ENCODE peak calls at places on chromosomes 2 and 18, in six cellular contexts. Z is fibroblast of pulmonary artery, Y is AG04450, X is fibroblast of mammary gland, T is fibroblast of the aortic adventitia, I is endodermal cell. O is an unnamed sample.

GRCh38 chr2:120949027-120949956 is 213.6 kb downstream of the GLI2 start:
- DNase-seq in Z (no peak), Y (no peak), X (no peak), T (no peak), I (peak), O (no peak)

GRCh38 chr2:222451270-222451674 is 26.9 kb downstream of the SGPP2 start:
- DNase-seq in Z (no peak), Y (no peak), X (no peak), T (no peak), I (no peak), O (no peak)

GRCh38 chr2:44237221-44237620 is 38.1 kb upstream of the SLC3A1 start:
- DNase-seq in Z (no peak), Y (no peak), X (no peak), T (no peak), I (no peak), O (no peak)

GRCh38 chr2:63785096-63785495 is 56.6 kb upstream of the UGP2 start:
- DNase-seq in Z (no peak), Y (no peak), X (no peak), T (no peak), I (no peak), O (no peak)

GRCh38 chr2:111061192-111061591 is 59.5 kb upstream of the BCL2L11 start:
- DNase-seq in Z (no peak), Y (no peak), X (no peak), T (no peak), I (no peak), O (no peak)

GRCh38 chr2:89833780-89834117 is 1142.3 kb downstream of the RPIA start:
- DNase-seq in Z (peak), Y (no peak), X (peak), T (peak), I (no peak), O (no peak)

GRCh38 chr2:105929506-105929905 is 184.8 kb downstream of the NCK2 start:
- DNase-seq in Z (peak), Y (no peak), X (peak), T (no peak), I (peak), O (no peak)

GRCh38 chr2:98334439-98335078 is 11.7 kb upstream of the CNGA3 start:
- DNase-seq in Z (peak), Y (peak), X (peak), T (peak), I (peak), O (peak)

GRCh38 chr2:99079226-99079625 is 62.3 kb upstream of the C2orf15 start:
- DNase-seq in Z (peak), Y (no peak), X (peak), T (no peak), I (no peak), O (no peak)

GRCh38 chr2:169345507-169346120 is 16.7 kb downstream of the LRP2 start:
- DNase-seq in Z (no peak), Y (no peak), X (no peak), T (no peak), I (no peak), O (no peak)

GRCh38 chr2:29100564-29100963 is 14.7 kb upstream of the CLIP4 start:
- DNase-seq in Z (no peak), Y (no peak), X (no peak), T (no peak), I (no peak), O (no peak)

GRCh38 chr2:54041135-54041534 is 70.3 kb upstream of the PSME4 start:
- DNase-seq in Z (no peak), Y (no peak), X (peak), T (no peak), I (no peak), O (no peak)

GRCh38 chr2:233444501-233444900 is 90.2 kb downstream of the DGKD start:
- DNase-seq in Z (no peak), Y (no peak), X (no peak), T (no peak), I (no peak), O (no peak)

GRCh38 chr2:208077286-208077685 is 47.0 kb downstream of the CRYGD start:
- DNase-seq in Z (peak), Y (no peak), X (no peak), T (peak), I (no peak), O (peak)

GRCh38 chr2:11719230-11719977 is 27.0 kb upstream of the LPIN1 start:
- DNase-seq in Z (no peak), Y (no peak), X (no peak), T (no peak), I (no peak), O (no peak)

GRCh38 chr18:48715651-48716354 is 177.0 kb downstream of the CTIF start:
- DNase-seq in Z (no peak), Y (no peak), X (no peak), T (peak), I (no peak), O (no peak)

GRCh38 chr2:16088035-16088696 is 147.8 kb downstream of the MYCN start:
- DNase-seq in Z (no peak), Y (no peak), X (no peak), T (no peak), I (no peak), O (no peak)

GRCh38 chr18:23844991-23845680 is 155.9 kb downstream of the LAMA3 start:
- DNase-seq in Z (peak), Y (no peak), X (no peak), T (peak), I (peak), O (no peak)

GRCh38 chr18:9558397-9559064 is 55.8 kb downstream of the PPP4R1 start:
- DNase-seq in Z (no peak), Y (no peak), X (no peak), T (no peak), I (no peak), O (no peak)

GRCh38 chr2:10284108-10284870 is 18.4 kb upstream of the HPCAL1 start:
- DNase-seq in Z (no peak), Y (no peak), X (no peak), T (no peak), I (no peak), O (no peak)

GRCh38 chr2:71933467-71934319 is 214.0 kb downstream of the CYP26B1 start:
- DNase-seq in Z (no peak), Y (no peak), X (peak), T (peak), I (peak), O (peak)

GRCh38 chr2:73202156-73203054 is at the start of gene NOTO:
- DNase-seq in Z (peak), Y (no peak), X (peak), T (no peak), I (peak), O (no peak)

GRCh38 chr18:4549164-4549920 is 94.2 kb upstream of the DLGAP1 start:
- DNase-seq in Z (no peak), Y (no peak), X (no peak), T (no peak), I (no peak), O (no peak)

GRCh38 chr2:127674241-127675209 is 805 bp downstream of the LIMS2 start:
- DNase-seq in Z (no peak), Y (no peak), X (no peak), T (no peak), I (peak), O (no peak)

GRCh38 chr2:174632847-174633620 is 35.4 kb upstream of the WIPF1 start:
- DNase-seq in Z (peak), Y (no peak), X (peak), T (peak), I (no peak), O (no peak)
- H3K4me3 ChIP-seq in Z (no peak), Y (no peak), X (no peak), T (peak), I (no peak), O (no peak)

GRCh38 chr2:150909613-150910012 is 352.1 kb downstream of the RBM43 start:
- DNase-seq in Z (no peak), Y (no peak), X (no peak), T (no peak), I (no peak), O (no peak)
- TF ChIP-seq CTCF in Z (no peak), Y (no peak), X (peak), T (peak), I (peak), O (no peak)

GRCh38 chr18:51813740-51814139 is 526.3 kb upstream of the DCC start:
- DNase-seq in Z (no peak), Y (no peak), X (no peak), T (no peak), I (no peak), O (no peak)
- H3K4me3 ChIP-seq in Z (no peak), Y (no peak), X (no peak), T (no peak), I (no peak), O (no peak)

GRCh38 chr18:50218432-50219197 is 23.7 kb upstream of the MYO5B start:
- DNase-seq in Z (peak), Y (no peak), X (peak), T (peak), I (peak), O (no peak)
- TF ChIP-seq CTCF in Z (peak), Y (peak), X (peak), T (peak), I (peak), O (peak)

GRCh38 chr2:176105078-176105726 is 1.9 kb upstream of the HOXD11 start:
- DNase-seq in Z (no peak), Y (no peak), X (no peak), T (no peak), I (peak), O (no peak)
- H3K4me3 ChIP-seq in Z (no peak), Y (no peak), X (no peak), T (no peak), I (peak), O (peak)

DNA sequence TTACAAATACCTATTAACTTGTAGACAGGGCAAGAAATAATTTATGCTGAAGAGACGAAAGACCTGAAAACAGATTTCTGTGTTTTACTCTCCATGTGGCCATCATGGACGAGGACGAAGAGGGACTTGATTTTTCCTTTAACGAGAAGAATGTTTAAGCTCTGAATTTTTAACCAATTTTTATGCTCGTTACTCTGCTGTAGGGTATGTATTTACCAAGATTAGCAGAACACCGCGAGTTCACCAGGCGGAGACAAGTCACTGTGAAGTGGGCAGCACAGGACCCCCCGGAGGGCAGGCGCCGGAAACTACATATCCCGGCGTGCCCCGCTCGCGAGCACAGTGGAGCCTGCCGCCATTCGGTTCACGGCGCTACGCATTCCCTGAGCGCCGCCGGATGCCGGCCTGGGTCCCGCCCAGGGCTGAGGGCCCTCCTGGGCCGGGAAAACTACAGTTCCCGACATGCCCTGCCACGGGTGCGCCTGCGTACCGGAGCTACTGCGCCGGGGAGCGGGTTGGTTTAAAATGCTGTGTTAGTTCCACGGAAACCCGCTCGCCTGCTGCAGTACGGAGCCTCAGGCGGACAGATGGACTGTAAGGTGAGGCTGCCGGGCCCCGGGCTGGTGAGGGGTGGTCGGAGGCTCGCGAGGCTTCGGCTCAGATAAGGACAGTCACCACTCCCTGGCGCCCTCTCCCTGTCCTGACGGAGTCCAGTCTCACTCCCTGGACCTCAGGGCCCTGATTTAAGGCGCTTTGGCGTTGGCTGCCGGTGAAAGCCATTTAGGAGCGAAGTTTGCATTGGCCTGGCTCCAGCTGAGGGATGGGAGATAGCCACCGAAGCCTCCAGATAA is at the start of gene CCDC150:
- DNase-seq in Z (peak), Y (peak), X (peak), T (peak), I (peak), O (peak)
- TF ChIP-seq CTCF in Z (peak), Y (peak), X (peak), T (peak), I (peak), O (peak)

GRCh38 chr2:68248361-68248760 is 4.0 kb downstream of the PPP3R1 start:
- DNase-seq in Z (no peak), Y (no peak), X (no peak), T (no peak), I (no peak), O (no peak)
- H3K4me3 ChIP-seq in Z (no peak), Y (no peak), X (no peak), T (no peak), I (peak), O (no peak)

GRCh38 chr2:65442420-65443020 is 10.1 kb upstream of the SPRED2 start:
- DNase-seq in Z (no peak), Y (no peak), X (no peak), T (no peak), I (no peak), O (no peak)
- TF ChIP-seq CTCF in Z (no peak), Y (no peak), X (no peak), T (no peak), I (peak), O (no peak)

DNA sequence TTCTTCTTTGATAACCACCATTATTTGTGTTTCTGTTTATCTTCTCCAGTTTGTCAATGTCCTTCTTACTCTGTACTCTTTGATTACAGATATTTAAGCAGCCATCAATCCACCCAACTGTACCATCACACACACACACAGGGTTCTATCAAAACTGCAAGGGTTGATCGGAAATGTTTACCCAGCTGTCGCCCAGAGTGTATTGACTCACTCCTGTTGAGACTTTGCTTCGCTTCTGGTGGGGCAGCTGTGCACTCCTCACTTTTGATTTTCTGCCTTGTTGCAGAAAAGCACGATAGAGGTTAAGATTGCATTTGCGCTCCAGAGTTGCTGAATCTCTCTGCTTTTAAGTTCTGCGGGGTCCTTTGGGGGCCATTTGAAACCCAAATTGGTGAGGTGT is 216.1 kb downstream of the SETBP1 start:
- DNase-seq in Z (no peak), Y (no peak), X (no peak), T (no peak), I (no peak), O (no peak)
- H3K4me3 ChIP-seq in Z (no peak), Y (no peak), X (no peak), T (no peak), I (no peak), O (no peak)